ENCODE peak calls at places on chromosomes 6 and 20, in six cellular contexts. One of them, this sample, is unnamed.

GRCh38 chr6:108102965-108103364 is 28.4 kb upstream of the OSTM1 start:
- DNase-seq in T-helper 1 cell: no peak
- DNase-seq in NCI-H345: no peak
- DNase-seq in stimulated activated CD8-positive, alpha-beta memory T cell treated with anti-CD3 and anti-CD28 coated beads, Interleukin-4, amount 100 ng/mL, for 24 hours: no peak
- DNase-seq in iPS DF 19.7: no peak
- DNase-seq in mesendoderm: no peak
- DNase-seq in this sample: no peak

GRCh38 chr6:159788757-159789376 is 535 bp downstream of the TCP1 start:
- DNase-seq in mesendoderm: peak
- DNase-seq in stimulated activated CD8-positive, alpha-beta memory T cell treated with anti-CD3 and anti-CD28 coated beads, Interleukin-4, amount 100 ng/mL, for 24 hours: peak
- DNase-seq in NCI-H345: no peak
- DNase-seq in iPS DF 19.7: no peak
- DNase-seq in T-helper 1 cell: peak
- DNase-seq in this sample: peak

GRCh38 chr6:150078788-150079187 is 9.9 kb upstream of the ULBP3 start:
- DNase-seq in mesendoderm: no peak
- DNase-seq in NCI-H345: no peak
- DNase-seq in iPS DF 19.7: no peak
- DNase-seq in T-helper 1 cell: no peak
- DNase-seq in stimulated activated CD8-positive, alpha-beta memory T cell treated with anti-CD3 and anti-CD28 coated beads, Interleukin-4, amount 100 ng/mL, for 24 hours: no peak
- DNase-seq in this sample: peak

GRCh38 chr6:41237128-41237527 is 9.0 kb downstream of the TREML4 start:
- DNase-seq in mesendoderm: no peak
- DNase-seq in iPS DF 19.7: no peak
- DNase-seq in NCI-H345: no peak
- DNase-seq in stimulated activated CD8-positive, alpha-beta memory T cell treated with anti-CD3 and anti-CD28 coated beads, Interleukin-4, amount 100 ng/mL, for 24 hours: no peak
- DNase-seq in T-helper 1 cell: no peak
- DNase-seq in this sample: no peak

GRCh38 chr6:34656378-34657036 is 40.1 kb downstream of the ILRUN start:
- DNase-seq in NCI-H345: peak
- DNase-seq in iPS DF 19.7: no peak
- DNase-seq in stimulated activated CD8-positive, alpha-beta memory T cell treated with anti-CD3 and anti-CD28 coated beads, Interleukin-4, amount 100 ng/mL, for 24 hours: no peak
- DNase-seq in mesendoderm: no peak
- DNase-seq in T-helper 1 cell: peak
- DNase-seq in this sample: peak

GRCh38 chr20:47466704-47467459 is 34.8 kb upstream of the NCOA3 start:
- DNase-seq in NCI-H345: no peak
- DNase-seq in T-helper 1 cell: no peak
- DNase-seq in mesendoderm: no peak
- DNase-seq in stimulated activated CD8-positive, alpha-beta memory T cell treated with anti-CD3 and anti-CD28 coated beads, Interleukin-4, amount 100 ng/mL, for 24 hours: no peak
- DNase-seq in iPS DF 19.7: no peak
- DNase-seq in this sample: no peak

GRCh38 chr6:36289281-36290018 is 19.6 kb downstream of the PNPLA1 start:
- DNase-seq in T-helper 1 cell: no peak
- DNase-seq in NCI-H345: peak
- DNase-seq in iPS DF 19.7: no peak
- DNase-seq in mesendoderm: peak
- DNase-seq in stimulated activated CD8-positive, alpha-beta memory T cell treated with anti-CD3 and anti-CD28 coated beads, Interleukin-4, amount 100 ng/mL, for 24 hours: no peak
- DNase-seq in this sample: no peak

GRCh38 chr6:43724914-43725642 is 37.5 kb upstream of the MRPS18A start:
- DNase-seq in NCI-H345: no peak
- DNase-seq in T-helper 1 cell: peak
- DNase-seq in stimulated activated CD8-positive, alpha-beta memory T cell treated with anti-CD3 and anti-CD28 coated beads, Interleukin-4, amount 100 ng/mL, for 24 hours: peak
- DNase-seq in iPS DF 19.7: no peak
- DNase-seq in mesendoderm: no peak
- DNase-seq in this sample: peak

GRCh38 chr20:21640556-21640955 is 64.9 kb upstream of the PAX1 start:
- DNase-seq in T-helper 1 cell: no peak
- DNase-seq in iPS DF 19.7: peak
- DNase-seq in stimulated activated CD8-positive, alpha-beta memory T cell treated with anti-CD3 and anti-CD28 coated beads, Interleukin-4, amount 100 ng/mL, for 24 hours: no peak
- DNase-seq in mesendoderm: peak
- DNase-seq in NCI-H345: peak
- DNase-seq in this sample: no peak

GRCh38 chr20:46205349-46205748 is 87.2 kb downstream of the CD40 start:
- DNase-seq in stimulated activated CD8-positive, alpha-beta memory T cell treated with anti-CD3 and anti-CD28 coated beads, Interleukin-4, amount 100 ng/mL, for 24 hours: no peak
- DNase-seq in NCI-H345: no peak
- DNase-seq in T-helper 1 cell: no peak
- DNase-seq in mesendoderm: no peak
- DNase-seq in iPS DF 19.7: no peak
- DNase-seq in this sample: no peak

GRCh38 chr6:16174368-16175078 is 45.6 kb downstream of the MYLIP start:
- DNase-seq in T-helper 1 cell: no peak
- DNase-seq in iPS DF 19.7: no peak
- DNase-seq in stimulated activated CD8-positive, alpha-beta memory T cell treated with anti-CD3 and anti-CD28 coated beads, Interleukin-4, amount 100 ng/mL, for 24 hours: no peak
- DNase-seq in NCI-H345: no peak
- DNase-seq in mesendoderm: peak
- DNase-seq in this sample: no peak

GRCh38 chr6:43938178-43939101 is 168.4 kb downstream of the VEGFA start:
- DNase-seq in NCI-H345: no peak
- DNase-seq in stimulated activated CD8-positive, alpha-beta memory T cell treated with anti-CD3 and anti-CD28 coated beads, Interleukin-4, amount 100 ng/mL, for 24 hours: no peak
- DNase-seq in mesendoderm: peak
- DNase-seq in T-helper 1 cell: no peak
- DNase-seq in iPS DF 19.7: no peak
- DNase-seq in this sample: no peak

GRCh38 chr6:139342957-139343750 is 31.3 kb downstream of the CITED2 start:
- DNase-seq in NCI-H345: no peak
- DNase-seq in iPS DF 19.7: no peak
- DNase-seq in stimulated activated CD8-positive, alpha-beta memory T cell treated with anti-CD3 and anti-CD28 coated beads, Interleukin-4, amount 100 ng/mL, for 24 hours: no peak
- DNase-seq in T-helper 1 cell: no peak
- DNase-seq in mesendoderm: no peak
- DNase-seq in this sample: no peak

GRCh38 chr6:165714907-165715306 is 51.9 kb upstream of the PDE10A start:
- DNase-seq in mesendoderm: no peak
- DNase-seq in iPS DF 19.7: no peak
- DNase-seq in stimulated activated CD8-positive, alpha-beta memory T cell treated with anti-CD3 and anti-CD28 coated beads, Interleukin-4, amount 100 ng/mL, for 24 hours: no peak
- DNase-seq in T-helper 1 cell: no peak
- DNase-seq in NCI-H345: no peak
- DNase-seq in this sample: no peak

GRCh38 chr6:75431379-75431778 is 62.2 kb downstream of the FILIP1 start:
- DNase-seq in iPS DF 19.7: no peak
- DNase-seq in T-helper 1 cell: no peak
- DNase-seq in NCI-H345: no peak
- DNase-seq in mesendoderm: no peak
- DNase-seq in stimulated activated CD8-positive, alpha-beta memory T cell treated with anti-CD3 and anti-CD28 coated beads, Interleukin-4, amount 100 ng/mL, for 24 hours: no peak
- DNase-seq in this sample: no peak

GRCh38 chr6:34067814-34068213 is 78.1 kb downstream of the GRM4 start:
- DNase-seq in mesendoderm: peak
- DNase-seq in iPS DF 19.7: no peak
- DNase-seq in T-helper 1 cell: peak
- DNase-seq in NCI-H345: no peak
- DNase-seq in stimulated activated CD8-positive, alpha-beta memory T cell treated with anti-CD3 and anti-CD28 coated beads, Interleukin-4, amount 100 ng/mL, for 24 hours: no peak
- DNase-seq in this sample: no peak

GRCh38 chr20:24543741-24544140 is 74.3 kb downstream of the SYNDIG1 start:
- DNase-seq in T-helper 1 cell: no peak
- DNase-seq in NCI-H345: no peak
- DNase-seq in iPS DF 19.7: no peak
- DNase-seq in stimulated activated CD8-positive, alpha-beta memory T cell treated with anti-CD3 and anti-CD28 coated beads, Interleukin-4, amount 100 ng/mL, for 24 hours: no peak
- DNase-seq in mesendoderm: no peak
- DNase-seq in this sample: no peak

GRCh38 chr20:12965880-12966270 is 42.9 kb upstream of the SPTLC3 start:
- DNase-seq in mesendoderm: no peak
- DNase-seq in stimulated activated CD8-positive, alpha-beta memory T cell treated with anti-CD3 and anti-CD28 coated beads, Interleukin-4, amount 100 ng/mL, for 24 hours: no peak
- DNase-seq in NCI-H345: no peak
- DNase-seq in T-helper 1 cell: no peak
- DNase-seq in iPS DF 19.7: no peak
- DNase-seq in this sample: no peak

GRCh38 chr6:3036861-3037469 is 31.3 kb upstream of the RIPK1 start:
- DNase-seq in iPS DF 19.7: no peak
- DNase-seq in stimulated activated CD8-positive, alpha-beta memory T cell treated with anti-CD3 and anti-CD28 coated beads, Interleukin-4, amount 100 ng/mL, for 24 hours: no peak
- DNase-seq in NCI-H345: no peak
- DNase-seq in mesendoderm: no peak
- DNase-seq in T-helper 1 cell: no peak
- DNase-seq in this sample: no peak

GRCh38 chr20:33650111-33650752 is 11.9 kb upstream of the C20orf144 start:
- DNase-seq in NCI-H345: no peak
- DNase-seq in iPS DF 19.7: no peak
- DNase-seq in T-helper 1 cell: no peak
- DNase-seq in stimulated activated CD8-positive, alpha-beta memory T cell treated with anti-CD3 and anti-CD28 coated beads, Interleukin-4, amount 100 ng/mL, for 24 hours: no peak
- DNase-seq in mesendoderm: no peak
- DNase-seq in this sample: no peak

GRCh38 chr6:26309731-26310142 is 55.3 kb upstream of the BTN3A2 start:
- DNase-seq in mesendoderm: no peak
- DNase-seq in stimulated activated CD8-positive, alpha-beta memory T cell treated with anti-CD3 and anti-CD28 coated beads, Interleukin-4, amount 100 ng/mL, for 24 hours: no peak
- DNase-seq in T-helper 1 cell: peak
- DNase-seq in iPS DF 19.7: no peak
- DNase-seq in NCI-H345: no peak
- DNase-seq in this sample: no peak

GRCh38 chr6:167027308-167027707 is 28.1 kb downstream of the CEP43 start:
- DNase-seq in mesendoderm: no peak
- DNase-seq in iPS DF 19.7: no peak
- DNase-seq in stimulated activated CD8-positive, alpha-beta memory T cell treated with anti-CD3 and anti-CD28 coated beads, Interleukin-4, amount 100 ng/mL, for 24 hours: no peak
- DNase-seq in T-helper 1 cell: no peak
- DNase-seq in NCI-H345: no peak
- DNase-seq in this sample: no peak

GRCh38 chr20:49484180-49485140 is 2.0 kb upstream of the KCNB1 start:
- DNase-seq in mesendoderm: peak
- DNase-seq in T-helper 1 cell: peak
- DNase-seq in stimulated activated CD8-positive, alpha-beta memory T cell treated with anti-CD3 and anti-CD28 coated beads, Interleukin-4, amount 100 ng/mL, for 24 hours: peak
- DNase-seq in NCI-H345: peak
- DNase-seq in iPS DF 19.7: peak
- DNase-seq in this sample: peak

GRCh38 chr6:40894962-40895799 is 143.8 kb downstream of the UNC5CL start:
- DNase-seq in mesendoderm: peak
- DNase-seq in stimulated activated CD8-positive, alpha-beta memory T cell treated with anti-CD3 and anti-CD28 coated beads, Interleukin-4, amount 100 ng/mL, for 24 hours: no peak
- DNase-seq in T-helper 1 cell: no peak
- DNase-seq in iPS DF 19.7: peak
- DNase-seq in NCI-H345: no peak
- DNase-seq in this sample: peak